ENCODE peak calls at places on chromosomes 11 and 22, in seven cellular contexts. K is body of pancreas, F is HCT116, S is endothelial cell of umbilical vein, N is suprapubic skin, G is spleen, C is uterus. Z is an unnamed sample.

GRCh38 chr11:84407091-84407490 is 1120.9 kb upstream of the CCDC90B start:
- DNase-seq in K (no peak), F (no peak), S (no peak), N (no peak), G (peak), C (no peak), Z (no peak)

GRCh38 chr11:1888811-1889526 is 2.7 kb downstream of the PRR33 start:
- DNase-seq in K (peak), F (no peak), S (no peak), N (no peak), G (peak), C (peak), Z (no peak)

GRCh38 chr11:80899381-80899780 is 1458.6 kb upstream of the TENM4 start:
- DNase-seq in K (no peak), F (no peak), S (peak), N (no peak), G (no peak), C (no peak), Z (no peak)

GRCh38 chr11:121282376-121282775 is 10.2 kb upstream of the SC5D start:
- DNase-seq in K (no peak), F (no peak), S (no peak), N (no peak), G (no peak), C (no peak), Z (no peak)

GRCh38 chr11:128733440-128734115 is 39.7 kb downstream of the FLI1 start:
- DNase-seq in K (no peak), F (no peak), S (peak), N (no peak), G (no peak), C (no peak), Z (no peak)

GRCh38 chr22:30565341-30565740 is 9.1 kb downstream of the GAL3ST1 start:
- DNase-seq in K (no peak), F (no peak), S (no peak), N (no peak), G (no peak), C (no peak), Z (no peak)

GRCh38 chr11:44409558-44410236 is 99.8 kb upstream of the ALX4 start:
- DNase-seq in K (no peak), F (no peak), S (no peak), N (no peak), G (no peak), C (no peak), Z (no peak)

GRCh38 chr11:16989554-16989953 is 24.7 kb downstream of the PLEKHA7 start:
- DNase-seq in K (no peak), F (no peak), S (no peak), N (no peak), G (no peak), C (no peak), Z (no peak)

GRCh38 chr22:39723899-39724351 is 153.4 kb downstream of the CACNA1I start:
- DNase-seq in K (no peak), F (peak), S (no peak), N (peak), G (no peak), C (no peak), Z (peak)

GRCh38 chr11:119728651-119729580 is at the start of gene NECTIN1:
- DNase-seq in K (peak), F (peak), S (peak), N (peak), G (peak), C (peak), Z (peak)

GRCh38 chr11:34419158-34419557 is 19.6 kb upstream of the CAT start:
- DNase-seq in K (no peak), F (no peak), S (no peak), N (no peak), G (no peak), C (no peak), Z (no peak)

GRCh38 chr11:37914859-37915258 is 1316.8 kb upstream of the RAG2 start:
- DNase-seq in K (no peak), F (no peak), S (no peak), N (no peak), G (no peak), C (no peak), Z (no peak)

GRCh38 chr22:22721681-22722309 is 77.4 kb downstream of the GGTLC2 start:
- DNase-seq in K (no peak), F (no peak), S (no peak), N (no peak), G (no peak), C (no peak), Z (no peak)

GRCh38 chr11:65102142-65103095 is 6.4 kb downstream of the VPS51 start:
- DNase-seq in K (peak), F (no peak), S (peak), N (no peak), G (no peak), C (no peak), Z (no peak)

GRCh38 chr11:119791047-119791446 is 62.0 kb upstream of the NECTIN1 start:
- DNase-seq in K (peak), F (no peak), S (no peak), N (no peak), G (peak), C (no peak), Z (no peak)

GRCh38 chr22:41664490-41664889 is 24.2 kb downstream of the SNU13 start:
- DNase-seq in K (no peak), F (no peak), S (no peak), N (no peak), G (no peak), C (no peak), Z (no peak)

GRCh38 chr11:119844808-119845207 is 115.8 kb upstream of the NECTIN1 start:
- DNase-seq in K (no peak), F (no peak), S (no peak), N (no peak), G (no peak), C (no peak), Z (no peak)

GRCh38 chr22:47504962-47505361 is 742.5 kb downstream of the TBC1D22A start:
- DNase-seq in K (no peak), F (no peak), S (no peak), N (no peak), G (no peak), C (no peak), Z (no peak)

GRCh38 chr11:109695696-109696095 is 273.7 kb downstream of the C11orf87 start:
- DNase-seq in K (no peak), F (no peak), S (no peak), N (no peak), G (no peak), C (no peak), Z (no peak)

GRCh38 chr11:66268953-66269906 is 791 bp downstream of the RAB1B start:
- DNase-seq in K (peak), F (no peak), S (peak), N (no peak), G (peak), C (no peak), Z (no peak)

GRCh38 chr11:62752994-62753735 is 795 bp downstream of the ZBTB3 start:
- DNase-seq in K (peak), F (no peak), S (no peak), N (no peak), G (peak), C (no peak), Z (no peak)

GRCh38 chr11:48384670-48385069 is 18.4 kb upstream of the OR4C5 start:
- DNase-seq in K (no peak), F (no peak), S (no peak), N (no peak), G (no peak), C (no peak), Z (no peak)

GRCh38 chr22:19853058-19853878 is 1.4 kb downstream of the GNB1L start:
- DNase-seq in K (no peak), F (no peak), S (no peak), N (no peak), G (no peak), C (no peak), Z (no peak)

GRCh38 chr11:74680703-74681531 is 50.3 kb downstream of the CHRDL2 start:
- DNase-seq in K (peak), F (no peak), S (no peak), N (peak), G (peak), C (no peak), Z (peak)

GRCh38 chr22:28920757-28921584 is 37.6 kb downstream of the ZNRF3 start:
- DNase-seq in K (no peak), F (no peak), S (no peak), N (no peak), G (no peak), C (no peak), Z (no peak)

GRCh38 chr11:77230878-77231605 is 70.4 kb downstream of the GDPD4 start:
- DNase-seq in K (no peak), F (no peak), S (no peak), N (no peak), G (no peak), C (no peak), Z (no peak)

GRCh38 chr11:7514099-7514725 is 413 bp downstream of the PPFIBP2 start:
- DNase-seq in K (peak), F (no peak), S (no peak), N (no peak), G (no peak), C (no peak), Z (no peak)

GRCh38 chr11:135075740-135076139 is 663.7 kb upstream of the B3GAT1 start:
- DNase-seq in K (peak), F (peak), S (peak), N (no peak), G (peak), C (peak), Z (peak)

GRCh38 chr11:75190652-75191329 is 39.9 kb downstream of the SLCO2B1 start:
- DNase-seq in K (no peak), F (no peak), S (no peak), N (no peak), G (no peak), C (no peak), Z (no peak)

GRCh38 chr22:23263651-23264555 is 83.6 kb downstream of the BCR start:
- DNase-seq in K (no peak), F (no peak), S (no peak), N (no peak), G (peak), C (no peak), Z (no peak)

GRCh38 chr11:65662247-65662801 is 392 bp downstream of the RELA start:
- DNase-seq in K (no peak), F (no peak), S (peak), N (peak), G (no peak), C (no peak), Z (no peak)

GRCh38 chr22:43436536-43437267 is 24.9 kb downstream of the MPPED1 start:
- DNase-seq in K (no peak), F (no peak), S (no peak), N (no peak), G (peak), C (no peak), Z (no peak)

GRCh38 chr11:128447233-128447632 is 140.1 kb downstream of the ETS1 start:
- DNase-seq in K (no peak), F (no peak), S (no peak), N (no peak), G (no peak), C (no peak), Z (no peak)

GRCh38 chr11:13831707-13832106 is 130.8 kb upstream of the SPON1 start:
- DNase-seq in K (peak), F (no peak), S (no peak), N (no peak), G (no peak), C (no peak), Z (no peak)

GRCh38 chr11:13836666-13837065 is 125.9 kb upstream of the SPON1 start:
- DNase-seq in K (no peak), F (no peak), S (no peak), N (no peak), G (no peak), C (no peak), Z (no peak)

GRCh38 chr11:13837286-13837685 is 125.2 kb upstream of the SPON1 start:
- DNase-seq in K (no peak), F (peak), S (no peak), N (no peak), G (no peak), C (no peak), Z (no peak)

GRCh38 chr11:13834463-13834862 is 128.1 kb upstream of the SPON1 start:
- DNase-seq in K (no peak), F (no peak), S (peak), N (no peak), G (no peak), C (no peak), Z (no peak)
- TF ChIP-seq CTCF in K (no peak), F (peak), S (peak), N (peak), G (no peak), C (no peak), Z (no peak)

DNA sequence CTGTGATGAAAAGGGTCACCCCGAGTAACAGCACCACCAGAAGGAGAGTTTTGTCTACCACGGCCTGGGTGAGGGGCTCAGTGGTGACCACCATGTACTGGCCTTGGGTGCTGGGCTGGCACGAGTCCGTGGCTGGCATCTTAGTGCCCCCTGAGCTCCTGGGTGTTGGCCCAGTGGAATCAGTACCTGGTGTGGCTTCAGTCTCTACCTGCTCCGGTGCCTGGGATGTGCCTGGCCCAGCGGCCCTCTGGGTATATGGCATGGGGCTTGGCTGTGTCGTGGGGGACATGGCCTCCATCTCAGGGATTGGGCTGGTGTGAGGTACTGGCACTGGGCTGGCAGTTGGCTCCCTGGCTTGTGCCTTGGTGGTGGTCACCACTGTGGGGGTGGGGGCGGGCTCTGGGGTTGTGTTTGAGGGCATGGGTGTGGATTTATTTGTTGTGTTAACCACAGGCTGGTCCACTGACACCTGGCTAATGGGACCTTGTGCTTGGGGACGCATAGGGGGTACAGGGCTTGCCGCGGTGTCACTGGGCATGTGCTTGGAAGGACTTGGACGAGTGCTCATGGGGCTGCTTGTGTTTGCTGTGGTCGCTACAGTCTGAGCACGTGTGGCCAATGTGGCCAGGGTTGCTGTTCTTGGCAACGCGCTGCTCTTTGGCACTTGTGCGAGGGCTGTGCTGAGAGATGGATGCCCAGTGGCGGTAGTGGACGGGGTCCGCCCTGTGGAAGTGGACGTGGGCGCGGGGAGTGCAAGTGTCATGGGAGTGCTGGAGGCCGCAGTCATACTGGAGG is 9.8 kb downstream of the C11orf24 start:
- DNase-seq in K (no peak), F (no peak), S (no peak), N (no peak), G (no peak), C (no peak), Z (no peak)
- TF ChIP-seq POLR2A in K (no peak), F (no peak), S (no peak), N (no peak), G (no peak), C (no peak), Z (no peak)

DNA sequence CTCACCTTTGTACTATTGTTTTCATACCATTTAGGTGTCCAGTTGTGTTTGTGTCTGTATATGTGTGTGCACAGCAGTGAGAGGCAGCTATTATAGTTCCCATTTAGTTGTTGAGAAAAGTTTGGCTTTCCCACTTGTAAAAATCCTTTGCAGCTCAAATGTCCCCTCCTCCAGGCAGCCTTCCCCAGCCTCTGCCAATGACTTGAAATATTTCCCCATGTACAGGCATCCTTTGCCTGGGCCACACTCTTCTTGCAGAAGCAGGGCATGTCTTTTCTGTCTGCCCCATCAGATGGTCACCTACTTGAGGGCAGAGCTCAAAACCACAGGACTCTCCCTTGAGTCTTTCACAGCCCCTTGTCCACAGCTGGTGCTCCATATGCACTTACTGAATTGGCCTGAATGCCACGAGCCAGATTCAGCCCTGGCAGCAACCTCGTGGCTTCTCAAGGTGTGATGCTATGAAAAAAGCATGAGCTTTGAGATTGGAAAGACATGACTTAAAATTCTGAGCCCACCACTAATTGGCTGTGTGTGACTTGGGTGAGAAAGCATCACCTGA is 39.3 kb downstream of the MYEOV start:
- DNase-seq in K (no peak), F (no peak), S (no peak), N (peak), G (no peak), C (no peak), Z (peak)
- TF ChIP-seq CTCF in K (no peak), F (no peak), S (no peak), N (no peak), G (no peak), C (no peak), Z (no peak)

DNA sequence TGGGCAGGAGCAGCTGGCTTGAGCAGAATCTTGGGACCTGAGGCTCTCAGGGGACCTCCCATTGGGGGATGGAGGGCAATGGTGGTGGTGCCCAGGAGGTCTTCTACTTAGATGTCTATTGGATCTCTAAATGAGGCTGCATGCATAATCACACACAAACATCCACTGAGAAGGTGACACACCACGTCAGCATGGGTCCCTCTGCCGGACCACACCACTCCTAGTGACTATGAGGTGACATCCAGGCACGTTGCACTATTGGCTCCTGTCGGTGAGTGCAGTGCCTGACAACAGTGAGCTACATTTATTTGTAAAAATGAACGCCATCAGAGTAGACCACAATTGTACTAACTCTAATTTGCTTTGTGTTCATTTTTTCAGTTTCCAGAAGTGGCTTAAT is 2.3 kb upstream of the APOA4 start:
- DNase-seq in K (no peak), F (no peak), S (no peak), N (no peak), G (no peak), C (no peak), Z (no peak)
- TF ChIP-seq POLR2A in K (no peak), F (no peak), S (no peak), N (no peak), G (no peak), C (no peak), Z (no peak)

GRCh38 chr11:93694109-93694508 is 32.6 kb downstream of the CEP295 start:
- DNase-seq in K (no peak), F (no peak), S (no peak), N (no peak), G (no peak), C (no peak), Z (no peak)

GRCh38 chr11:93689166-93689734 is 27.8 kb downstream of the CEP295 start:
- DNase-seq in K (no peak), F (no peak), S (no peak), N (no peak), G (no peak), C (no peak), Z (no peak)

GRCh38 chr11:93694586-93694985 is 33.1 kb downstream of the CEP295 start:
- DNase-seq in K (no peak), F (no peak), S (no peak), N (no peak), G (no peak), C (no peak), Z (no peak)
- TF ChIP-seq CTCF in K (no peak), F (no peak), S (no peak), N (no peak), G (no peak), C (no peak), Z (no peak)

GRCh38 chr11:12693485-12694181 is 19.4 kb downstream of the TEAD1 start:
- DNase-seq in K (peak), F (peak), S (peak), N (no peak), G (no peak), C (peak), Z (no peak)

GRCh38 chr11:12692238-12693074 is 18.2 kb downstream of the TEAD1 start:
- DNase-seq in K (peak), F (peak), S (peak), N (peak), G (no peak), C (peak), Z (peak)

GRCh38 chr11:12690663-12691062 is 16.4 kb downstream of the TEAD1 start:
- DNase-seq in K (no peak), F (no peak), S (no peak), N (no peak), G (no peak), C (no peak), Z (no peak)

GRCh38 chr11:12693075-12693473 is 18.9 kb downstream of the TEAD1 start:
- DNase-seq in K (no peak), F (no peak), S (no peak), N (no peak), G (no peak), C (peak), Z (no peak)

GRCh38 chr11:12691473-12691872 is 17.3 kb downstream of the TEAD1 start:
- DNase-seq in K (no peak), F (no peak), S (no peak), N (no peak), G (no peak), C (no peak), Z (no peak)
- TF ChIP-seq POLR2A in K (no peak), F (no peak), S (no peak), N (no peak), G (no peak), C (no peak), Z (no peak)